ENCODE peak calls at places on chromosomes 6 and 20, in eight cellular contexts. O is mucosa of descending colon; D is GM10248; M is Peyer's patch; Q is HEK293T; X is NCI-H1930; T is EL; I is effector memory CD8-positive, alpha-beta T cell. K is an unnamed sample.

GRCh38 chr6:33621396-33622388 is 570 bp downstream of the ITPR3 start:
- DNase-seq in O (peak; percentile 80), D (peak; percentile 59), M (peak; percentile 42), Q (no peak), X (no peak), T (peak; percentile 67), I (peak; percentile 23), K (peak; percentile 52)

GRCh38 chr6:161459008-161459407 is 185.1 kb upstream of the AGPAT4 start:
- DNase-seq in O (no peak), D (no peak), M (no peak), Q (no peak), X (no peak), T (no peak), I (no peak), K (no peak)

GRCh38 chr6:3022765-3023662 is 23.3 kb downstream of the NQO2 start:
- DNase-seq in O (peak; percentile 67), D (no peak), M (peak; percentile 54), Q (no peak), X (no peak), T (peak; percentile 29), I (no peak), K (peak; percentile 58)

GRCh38 chr20:19977373-19977770 is 39.8 kb upstream of the NAA20 start:
- DNase-seq in O (no peak), D (no peak), M (no peak), Q (no peak), X (no peak), T (no peak), I (no peak), K (no peak)

GRCh38 chr6:63821442-63821841 is 185.8 kb downstream of the PHF3 start:
- DNase-seq in O (no peak), D (no peak), M (no peak), Q (no peak), X (no peak), T (no peak), I (no peak), K (no peak)

GRCh38 chr6:128560966-128561365 is 40.6 kb upstream of the PTPRK start:
- DNase-seq in O (no peak), D (no peak), M (no peak), Q (no peak), X (no peak), T (peak; percentile 18), I (no peak), K (no peak)

GRCh38 chr20:32162367-32162766 is 45.2 kb downstream of the PLAGL2 start:
- DNase-seq in O (no peak), D (no peak), M (no peak), Q (no peak), X (no peak), T (no peak), I (no peak), K (no peak)

GRCh38 chr20:37494301-37494700 is 26.7 kb upstream of the NNAT start:
- DNase-seq in O (no peak), D (no peak), M (no peak), Q (no peak), X (no peak), T (no peak), I (no peak), K (no peak)

GRCh38 chr20:56207656-56208055 is 40.9 kb upstream of the MC3R start:
- DNase-seq in O (no peak), D (no peak), M (no peak), Q (no peak), X (no peak), T (no peak), I (no peak), K (no peak)

GRCh38 chr20:50632701-50633100 is 58.6 kb downstream of the RIPOR3 start:
- DNase-seq in O (no peak), D (no peak), M (no peak), Q (no peak), X (no peak), T (no peak), I (no peak), K (no peak)

GRCh38 chr6:38715016-38715809 is at the start of gene DNAH8:
- DNase-seq in O (no peak), D (peak; percentile 37), M (no peak), Q (no peak), X (no peak), T (no peak), I (no peak), K (peak; percentile 26)

GRCh38 chr20:35992713-35993335 is 24.4 kb downstream of the CNBD2 start:
- DNase-seq in O (no peak), D (peak; percentile 79), M (peak; percentile 37), Q (peak; percentile 81), X (peak; percentile 75), T (peak; percentile 73), I (peak; percentile 47), K (peak; percentile 20)

GRCh38 chr6:75116946-75117345 is 88.9 kb downstream of the COL12A1 start:
- DNase-seq in O (no peak), D (no peak), M (no peak), Q (no peak), X (no peak), T (peak; percentile 52), I (no peak), K (no peak)

GRCh38 chr20:48983423-48984400 is 62.2 kb downstream of the ARFGEF2 start:
- DNase-seq in O (no peak), D (no peak), M (no peak), Q (no peak), X (no peak), T (peak; percentile 93), I (no peak), K (no peak)

GRCh38 chr6:16440656-16441212 is 202.3 kb downstream of the GMPR start:
- DNase-seq in O (no peak), D (no peak), M (no peak), Q (no peak), X (no peak), T (no peak), I (no peak), K (no peak)

GRCh38 chr6:149293244-149293643 is 24.3 kb upstream of the TAB2 start:
- DNase-seq in O (no peak), D (no peak), M (no peak), Q (no peak), X (no peak), T (no peak), I (no peak), K (no peak)

GRCh38 chr6:129280719-129281118 is 397.8 kb downstream of the LAMA2 start:
- DNase-seq in O (no peak), D (no peak), M (no peak), Q (no peak), X (no peak), T (no peak), I (peak; percentile 53), K (peak; percentile 16)

GRCh38 chr20:35319206-35320197 is 27.3 kb upstream of the FAM83C start:
- DNase-seq in O (no peak), D (no peak), M (no peak), Q (peak; percentile 87), X (no peak), T (peak; percentile 91), I (no peak), K (no peak)

GRCh38 chr6:74606488-74607135 is 599.2 kb downstream of the COL12A1 start:
- DNase-seq in O (no peak), D (no peak), M (no peak), Q (no peak), X (no peak), T (peak; percentile 95), I (no peak), K (no peak)

GRCh38 chr6:134921276-134921979 is 28.5 kb downstream of the ALDH8A1 start:
- DNase-seq in O (no peak), D (no peak), M (no peak), Q (no peak), X (no peak), T (no peak), I (no peak), K (no peak)

GRCh38 chr6:113172531-113172966 is 684.6 kb upstream of the MARCKS start:
- DNase-seq in O (no peak), D (no peak), M (no peak), Q (no peak), X (no peak), T (no peak), I (no peak), K (no peak)

GRCh38 chr20:49386848-49387605 is 95.4 kb downstream of the KCNB1 start:
- DNase-seq in O (no peak), D (no peak), M (no peak), Q (no peak), X (no peak), T (no peak), I (no peak), K (no peak)

GRCh38 chr20:23339986-23340385 is 10.6 kb upstream of the NXT1 start:
- DNase-seq in O (no peak), D (no peak), M (no peak), Q (no peak), X (no peak), T (no peak), I (no peak), K (no peak)

GRCh38 chr20:43545837-43546578 is 12.8 kb upstream of the SGK2 start:
- DNase-seq in O (no peak), D (no peak), M (no peak), Q (no peak), X (no peak), T (no peak), I (no peak), K (no peak)

K was measured in stimulated activated naive CD8-positive, alpha-beta T cell treated with anti-CD3 and anti-CD28 coated beads, Interleukin-15, Interleukin-2, amounts not matched to agents 100 U/mL and 50 U/mL, for 24 hours.